ENCODE peak calls at places on chromosomes 6 and 20, in six cellular contexts. O is T-helper 2 cell, V is epithelial cell of esophagus, B is iPS DF 19.7, N is HS-5, L is GM04503. R is an unnamed sample.

GRCh38 chr6:129440691-129441090 is 269.3 kb downstream of the ARHGAP18 start:
- DNase-seq in O (no peak), V (peak), B (peak), N (no peak), L (no peak), R (peak)

GRCh38 chr6:167153523-167153959 is 4.2 kb downstream of the GPR31 start:
- DNase-seq in O (no peak), V (no peak), B (no peak), N (no peak), L (no peak), R (no peak)

GRCh38 chr20:18011951-18012645 is 43.3 kb downstream of the MGME1 start:
- DNase-seq in O (no peak), V (no peak), B (no peak), N (no peak), L (no peak), R (no peak)

GRCh38 chr6:120945905-120946594 is 388.2 kb downstream of the TBC1D32 start:
- DNase-seq in O (no peak), V (no peak), B (no peak), N (no peak), L (no peak), R (no peak)

GRCh38 chr6:156526081-156526480 is 251.1 kb upstream of the ARID1B start:
- DNase-seq in O (no peak), V (no peak), B (no peak), N (no peak), L (no peak), R (no peak)

GRCh38 chr6:14068133-14068532 is 49.4 kb upstream of the CD83 start:
- DNase-seq in O (no peak), V (peak), B (no peak), N (peak), L (peak), R (no peak)

GRCh38 chr6:104953410-104953953 is 3.4 kb upstream of the LIN28B start:
- DNase-seq in O (no peak), V (no peak), B (no peak), N (no peak), L (no peak), R (no peak)

GRCh38 chr6:79413562-79414002 is 123.6 kb downstream of the LCA5 start:
- DNase-seq in O (no peak), V (peak), B (no peak), N (peak), L (no peak), R (no peak)

GRCh38 chr6:18990313-18990978 is 603.3 kb downstream of the RNF144B start:
- DNase-seq in O (no peak), V (peak), B (peak), N (no peak), L (no peak), R (peak)

GRCh38 chr6:164016056-164016455 is 601.5 kb downstream of the QKI start:
- DNase-seq in O (no peak), V (no peak), B (no peak), N (no peak), L (no peak), R (no peak)

GRCh38 chr6:113564401-113565161 is 292.6 kb upstream of the MARCKS start:
- DNase-seq in O (no peak), V (peak), B (peak), N (no peak), L (peak), R (peak)

GRCh38 chr6:10303806-10304520 is 110.9 kb downstream of the TFAP2A start:
- DNase-seq in O (no peak), V (no peak), B (no peak), N (no peak), L (no peak), R (no peak)

GRCh38 chr20:343107-343506 is 3.8 kb upstream of the NRSN2 start:
- DNase-seq in O (no peak), V (no peak), B (no peak), N (no peak), L (no peak), R (no peak)

GRCh38 chr20:57672164-57672563 is 37.7 kb downstream of the PMEPA1 start:
- DNase-seq in O (no peak), V (no peak), B (no peak), N (no peak), L (no peak), R (no peak)

GRCh38 chr6:43979525-43979924 is 147.7 kb downstream of the MRPL14 start:
- DNase-seq in O (no peak), V (no peak), B (no peak), N (no peak), L (no peak), R (no peak)

GRCh38 chr6:42942444-42942843 is 13.2 kb downstream of the CNPY3 start:
- DNase-seq in O (no peak), V (no peak), B (no peak), N (no peak), L (no peak), R (no peak)

GRCh38 chr20:36717657-36718056 is 28.2 kb downstream of the NDRG3 start:
- DNase-seq in O (no peak), V (peak), B (no peak), N (no peak), L (no peak), R (no peak)

GRCh38 chr20:51696304-51697118 is 71.7 kb downstream of the ATP9A start:
- DNase-seq in O (no peak), V (no peak), B (no peak), N (no peak), L (no peak), R (no peak)

GRCh38 chr6:118974790-118975189 is 39.8 kb upstream of the MCM9 start:
- DNase-seq in O (no peak), V (no peak), B (no peak), N (no peak), L (no peak), R (no peak)

GRCh38 chr20:63265891-63266515 is 6.6 kb upstream of the ARFGAP1 start:
- DNase-seq in O (no peak), V (no peak), B (no peak), N (no peak), L (peak), R (peak)

GRCh38 chr20:47167846-47168245 is 188.7 kb downstream of the ZMYND8 start:
- DNase-seq in O (no peak), V (no peak), B (no peak), N (no peak), L (no peak), R (no peak)

GRCh38 chr6:131807644-131808459 is at the start of gene ENPP1:
- DNase-seq in O (peak), V (peak), B (no peak), N (peak), L (no peak), R (no peak)

GRCh38 chr20:39993737-39994136 is 695.3 kb downstream of the MAFB start:
- DNase-seq in O (no peak), V (no peak), B (no peak), N (no peak), L (no peak), R (no peak)

GRCh38 chr6:37551446-37551845 is 51.8 kb upstream of the CCDC167 start:
- DNase-seq in O (no peak), V (no peak), B (no peak), N (no peak), L (no peak), R (no peak)

R was measured in HFF-Myc.